ENCODE peak calls at places on chromosomes 2 and 18, in seven cellular contexts. One of them, this sample, is unnamed.

GRCh38 chr2:227804970-227805369 is 8.7 kb upstream of the CCL20 start:
- DNase-seq in dorsolateral prefrontal cortex: no peak
- DNase-seq in left ventricle myocardium inferior: no peak
- DNase-seq in HepG2: no peak
- DNase-seq in kidney: no peak
- DNase-seq in epithelial cell of esophagus: no peak
- DNase-seq in lower lobe of right lung: no peak
- DNase-seq in this sample: no peak

GRCh38 chr2:61645911-61646310 is 107.8 kb upstream of the XPO1 start:
- DNase-seq in HepG2: no peak
- DNase-seq in left ventricle myocardium inferior: no peak
- DNase-seq in lower lobe of right lung: no peak
- DNase-seq in dorsolateral prefrontal cortex: no peak
- DNase-seq in epithelial cell of esophagus: peak
- DNase-seq in kidney: no peak
- DNase-seq in this sample: no peak

GRCh38 chr18:39770399-39770798 is 2184.6 kb upstream of the PIK3C3 start:
- DNase-seq in left ventricle myocardium inferior: no peak
- DNase-seq in HepG2: no peak
- DNase-seq in kidney: no peak
- DNase-seq in dorsolateral prefrontal cortex: no peak
- DNase-seq in lower lobe of right lung: no peak
- DNase-seq in epithelial cell of esophagus: no peak
- DNase-seq in this sample: no peak

GRCh38 chr18:318791-319291 is 51.0 kb upstream of the THOC1 start:
- DNase-seq in HepG2: no peak
- DNase-seq in epithelial cell of esophagus: no peak
- DNase-seq in left ventricle myocardium inferior: no peak
- DNase-seq in lower lobe of right lung: no peak
- DNase-seq in dorsolateral prefrontal cortex: no peak
- DNase-seq in kidney: no peak
- DNase-seq in this sample: no peak

GRCh38 chr2:36753706-36754221 is 57.3 kb downstream of the VIT start:
- DNase-seq in epithelial cell of esophagus: peak
- DNase-seq in HepG2: no peak
- DNase-seq in lower lobe of right lung: no peak
- DNase-seq in dorsolateral prefrontal cortex: no peak
- DNase-seq in kidney: no peak
- DNase-seq in left ventricle myocardium inferior: no peak
- DNase-seq in this sample: no peak

GRCh38 chr2:152240559-152241231 is 65.1 kb upstream of the STAM2 start:
- DNase-seq in kidney: no peak
- DNase-seq in left ventricle myocardium inferior: no peak
- DNase-seq in lower lobe of right lung: no peak
- DNase-seq in dorsolateral prefrontal cortex: no peak
- DNase-seq in HepG2: no peak
- DNase-seq in epithelial cell of esophagus: peak
- DNase-seq in this sample: no peak

GRCh38 chr18:64679121-64679520 is 530.2 kb upstream of the LINC00305 start:
- DNase-seq in epithelial cell of esophagus: no peak
- DNase-seq in lower lobe of right lung: no peak
- DNase-seq in kidney: no peak
- DNase-seq in dorsolateral prefrontal cortex: no peak
- DNase-seq in HepG2: no peak
- DNase-seq in left ventricle myocardium inferior: no peak
- DNase-seq in this sample: no peak

GRCh38 chr2:226906439-226906796 is 70.6 kb downstream of the RHBDD1 start:
- DNase-seq in dorsolateral prefrontal cortex: no peak
- DNase-seq in kidney: no peak
- DNase-seq in HepG2: no peak
- DNase-seq in epithelial cell of esophagus: no peak
- DNase-seq in lower lobe of right lung: no peak
- DNase-seq in left ventricle myocardium inferior: no peak
- DNase-seq in this sample: no peak

GRCh38 chr2:78245394-78246140 is 723.4 kb upstream of the LRRTM4 start:
- DNase-seq in lower lobe of right lung: no peak
- DNase-seq in HepG2: peak
- DNase-seq in left ventricle myocardium inferior: no peak
- DNase-seq in dorsolateral prefrontal cortex: no peak
- DNase-seq in epithelial cell of esophagus: no peak
- DNase-seq in kidney: no peak
- DNase-seq in this sample: no peak

GRCh38 chr2:199716807-199717586 is 134.0 kb downstream of the FTCDNL1 start:
- DNase-seq in HepG2: peak
- DNase-seq in dorsolateral prefrontal cortex: no peak
- DNase-seq in kidney: no peak
- DNase-seq in lower lobe of right lung: no peak
- DNase-seq in epithelial cell of esophagus: peak
- DNase-seq in left ventricle myocardium inferior: no peak
- DNase-seq in this sample: no peak

GRCh38 chr2:43112155-43112554 is 114.3 kb downstream of the ZFP36L2 start:
- DNase-seq in left ventricle myocardium inferior: no peak
- DNase-seq in epithelial cell of esophagus: no peak
- DNase-seq in lower lobe of right lung: no peak
- DNase-seq in kidney: no peak
- DNase-seq in dorsolateral prefrontal cortex: no peak
- DNase-seq in HepG2: no peak
- DNase-seq in this sample: no peak

GRCh38 chr18:75226301-75226955 is 15.8 kb downstream of the TSHZ1 start:
- DNase-seq in lower lobe of right lung: no peak
- DNase-seq in kidney: no peak
- DNase-seq in dorsolateral prefrontal cortex: no peak
- DNase-seq in HepG2: peak
- DNase-seq in left ventricle myocardium inferior: no peak
- DNase-seq in epithelial cell of esophagus: peak
- DNase-seq in this sample: peak

GRCh38 chr2:138455275-138455674 is 46.3 kb upstream of the SPOPL start:
- DNase-seq in HepG2: peak
- DNase-seq in left ventricle myocardium inferior: no peak
- DNase-seq in kidney: no peak
- DNase-seq in dorsolateral prefrontal cortex: no peak
- DNase-seq in epithelial cell of esophagus: no peak
- DNase-seq in lower lobe of right lung: no peak
- DNase-seq in this sample: no peak

GRCh38 chr2:233247744-233248143 is 3.7 kb upstream of the ATG16L1 start:
- DNase-seq in dorsolateral prefrontal cortex: no peak
- DNase-seq in kidney: no peak
- DNase-seq in left ventricle myocardium inferior: no peak
- DNase-seq in epithelial cell of esophagus: peak
- DNase-seq in lower lobe of right lung: no peak
- DNase-seq in HepG2: peak
- DNase-seq in this sample: no peak

GRCh38 chr2:183162362-183162761 is 38.1 kb downstream of the NUP35 start:
- DNase-seq in dorsolateral prefrontal cortex: no peak
- DNase-seq in HepG2: no peak
- DNase-seq in left ventricle myocardium inferior: no peak
- DNase-seq in epithelial cell of esophagus: peak
- DNase-seq in lower lobe of right lung: no peak
- DNase-seq in kidney: no peak
- DNase-seq in this sample: no peak

GRCh38 chr2:234682492-234683228 is 185.8 kb upstream of the ARL4C start:
- DNase-seq in left ventricle myocardium inferior: no peak
- DNase-seq in lower lobe of right lung: no peak
- DNase-seq in HepG2: peak
- DNase-seq in kidney: no peak
- DNase-seq in epithelial cell of esophagus: peak
- DNase-seq in dorsolateral prefrontal cortex: no peak
- DNase-seq in this sample: no peak

GRCh38 chr2:121897335-121897970 is 142.0 kb downstream of the TSN start:
- DNase-seq in kidney: no peak
- DNase-seq in lower lobe of right lung: no peak
- DNase-seq in epithelial cell of esophagus: peak
- DNase-seq in dorsolateral prefrontal cortex: no peak
- DNase-seq in HepG2: peak
- DNase-seq in left ventricle myocardium inferior: no peak
- DNase-seq in this sample: peak

GRCh38 chr18:45760443-45761036 is 36.6 kb downstream of the SLC14A1 start:
- DNase-seq in epithelial cell of esophagus: no peak
- DNase-seq in left ventricle myocardium inferior: no peak
- DNase-seq in kidney: no peak
- DNase-seq in lower lobe of right lung: no peak
- DNase-seq in HepG2: no peak
- DNase-seq in dorsolateral prefrontal cortex: no peak
- DNase-seq in this sample: no peak

GRCh38 chr2:118224888-118225264 is 136.6 kb downstream of the INSIG2 start:
- DNase-seq in kidney: no peak
- DNase-seq in lower lobe of right lung: no peak
- DNase-seq in epithelial cell of esophagus: no peak
- DNase-seq in left ventricle myocardium inferior: no peak
- DNase-seq in HepG2: no peak
- DNase-seq in dorsolateral prefrontal cortex: no peak
- DNase-seq in this sample: no peak

GRCh38 chr2:118222643-118223486 is 134.6 kb downstream of the INSIG2 start:
- DNase-seq in lower lobe of right lung: no peak
- DNase-seq in dorsolateral prefrontal cortex: no peak
- DNase-seq in kidney: no peak
- DNase-seq in epithelial cell of esophagus: no peak
- DNase-seq in left ventricle myocardium inferior: no peak
- DNase-seq in HepG2: no peak
- DNase-seq in this sample: no peak

GRCh38 chr2:118224144-118224887 is 136.0 kb downstream of the INSIG2 start:
- DNase-seq in dorsolateral prefrontal cortex: no peak
- DNase-seq in epithelial cell of esophagus: peak
- DNase-seq in kidney: peak
- DNase-seq in left ventricle myocardium inferior: peak
- DNase-seq in HepG2: no peak
- DNase-seq in lower lobe of right lung: peak
- DNase-seq in this sample: no peak

GRCh38 chr2:118221952-118222594 is 133.8 kb downstream of the INSIG2 start:
- DNase-seq in dorsolateral prefrontal cortex: no peak
- DNase-seq in epithelial cell of esophagus: peak
- DNase-seq in HepG2: peak
- DNase-seq in lower lobe of right lung: no peak
- DNase-seq in left ventricle myocardium inferior: no peak
- DNase-seq in kidney: no peak
- DNase-seq in this sample: peak

DNA sequence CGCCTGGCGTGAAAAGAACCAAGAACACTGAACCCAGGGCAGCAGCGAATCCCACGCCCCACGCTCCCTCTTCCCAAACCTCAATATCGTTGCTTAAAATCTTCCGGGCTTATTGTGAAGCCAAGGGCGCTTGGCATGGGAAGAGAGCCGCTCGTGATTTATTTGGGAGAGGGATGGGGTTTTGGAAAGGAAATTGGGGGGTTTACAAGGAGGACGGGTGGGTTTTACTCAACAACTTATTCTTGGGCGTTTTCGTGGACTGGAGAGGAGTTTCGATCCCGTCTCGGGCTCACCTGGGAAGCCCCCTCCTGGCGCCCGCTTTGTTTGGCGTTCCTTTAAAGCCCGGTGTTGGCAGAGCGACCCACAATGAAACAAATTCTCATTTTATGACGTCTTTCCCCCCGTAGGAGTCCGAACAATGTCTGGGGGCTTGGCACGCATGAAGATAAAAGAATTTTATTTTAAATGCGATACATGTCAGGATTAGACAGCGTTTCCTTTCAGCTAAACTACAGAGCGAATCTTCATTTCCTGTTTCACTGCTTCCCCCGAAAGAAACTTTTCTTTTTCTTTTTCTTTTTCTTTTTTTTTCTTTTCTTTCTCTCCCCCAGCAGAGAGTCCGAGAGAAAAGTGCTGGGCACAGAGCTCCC is 135.3 kb downstream of the INSIG2 start:
- DNase-seq in HepG2: no peak
- DNase-seq in left ventricle myocardium inferior: no peak
- DNase-seq in kidney: no peak
- DNase-seq in lower lobe of right lung: no peak
- DNase-seq in epithelial cell of esophagus: no peak
- DNase-seq in dorsolateral prefrontal cortex: no peak
- DNase-seq in this sample: no peak
- H3K4me3 ChIP-seq in HepG2: no peak
- H3K4me3 ChIP-seq in left ventricle myocardium inferior: peak
- H3K4me3 ChIP-seq in kidney: peak
- H3K4me3 ChIP-seq in lower lobe of right lung: peak
- H3K4me3 ChIP-seq in epithelial cell of esophagus: peak
- H3K4me3 ChIP-seq in dorsolateral prefrontal cortex: no peak
- H3K4me3 ChIP-seq in this sample: no peak

GRCh38 chr18:48875942-48876511 is 74.7 kb downstream of the SMAD7 start:
- DNase-seq in epithelial cell of esophagus: no peak
- DNase-seq in lower lobe of right lung: peak
- DNase-seq in HepG2: peak
- DNase-seq in dorsolateral prefrontal cortex: no peak
- DNase-seq in left ventricle myocardium inferior: no peak
- DNase-seq in kidney: peak
- DNase-seq in this sample: peak
- TF ChIP-seq CTCF in epithelial cell of esophagus: no peak
- TF ChIP-seq CTCF in lower lobe of right lung: no peak
- TF ChIP-seq CTCF in HepG2: peak
- TF ChIP-seq CTCF in dorsolateral prefrontal cortex: no peak
- TF ChIP-seq CTCF in left ventricle myocardium inferior: no peak
- TF ChIP-seq CTCF in kidney: no peak
- TF ChIP-seq CTCF in this sample: peak

DNA sequence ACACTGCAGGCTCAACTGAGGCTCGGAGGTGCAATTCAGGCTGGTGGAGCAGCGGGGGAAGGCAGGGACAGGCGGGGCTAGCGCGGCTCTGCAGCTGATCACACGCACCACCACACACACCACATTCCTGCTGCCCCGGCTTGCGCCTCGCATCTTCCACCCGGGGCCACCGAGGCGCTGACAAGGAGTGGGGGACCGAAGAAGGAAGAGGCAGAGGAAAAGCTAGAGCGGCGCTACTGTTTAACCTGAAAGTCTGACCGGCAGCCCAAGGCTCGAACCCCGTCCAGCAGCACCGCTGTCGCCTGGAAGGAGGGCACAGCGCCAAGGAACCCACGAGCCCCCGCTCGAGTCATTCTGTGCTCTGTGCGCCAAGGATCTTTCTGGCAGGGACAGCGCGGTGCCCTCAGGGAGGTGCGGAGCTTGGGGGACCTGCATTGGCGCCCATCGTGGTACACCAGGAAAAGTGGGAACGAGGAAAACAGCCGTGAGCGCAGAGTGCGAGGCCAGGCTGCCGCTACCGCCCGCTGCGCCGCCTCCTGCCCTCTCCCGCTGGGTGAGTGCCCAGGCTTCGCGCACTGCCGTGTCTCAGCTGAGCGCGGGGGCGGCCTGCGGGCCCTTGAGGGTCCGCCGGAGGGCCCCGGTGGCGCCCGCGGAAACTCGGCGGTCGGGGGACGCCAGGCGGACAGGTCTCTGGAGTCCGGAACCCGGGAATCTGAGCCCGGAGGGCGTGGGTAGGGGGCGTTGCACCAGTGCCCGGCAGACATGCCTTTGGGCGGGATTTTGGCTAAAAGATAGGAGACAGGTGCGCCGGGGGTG is 865 bp upstream of the KCNJ3 start:
- DNase-seq in left ventricle myocardium inferior: no peak
- DNase-seq in epithelial cell of esophagus: no peak
- DNase-seq in dorsolateral prefrontal cortex: peak
- DNase-seq in kidney: peak
- DNase-seq in HepG2: no peak
- DNase-seq in lower lobe of right lung: no peak
- DNase-seq in this sample: peak
- H3K4me3 ChIP-seq in left ventricle myocardium inferior: peak
- H3K4me3 ChIP-seq in epithelial cell of esophagus: no peak
- H3K4me3 ChIP-seq in dorsolateral prefrontal cortex: peak
- H3K4me3 ChIP-seq in kidney: peak
- H3K4me3 ChIP-seq in HepG2: no peak
- H3K4me3 ChIP-seq in lower lobe of right lung: peak
- H3K4me3 ChIP-seq in this sample: peak

DNA sequence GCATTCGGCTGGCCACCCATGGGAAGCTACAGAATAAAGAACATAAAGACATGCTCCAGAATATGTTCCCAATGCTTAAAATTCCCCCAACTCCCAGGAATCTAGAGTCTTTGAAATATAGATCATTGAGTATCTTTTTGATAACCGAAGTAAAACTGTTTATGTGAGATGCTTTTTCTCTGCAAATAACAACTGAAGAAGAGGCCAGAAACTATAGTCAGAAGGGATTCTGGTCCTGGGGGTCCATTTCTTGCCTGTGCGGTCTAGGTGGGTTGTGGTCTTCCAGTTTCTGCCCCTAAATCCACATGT is 30.6 kb upstream of the SLC66A3 start:
- DNase-seq in left ventricle myocardium inferior: no peak
- DNase-seq in dorsolateral prefrontal cortex: no peak
- DNase-seq in HepG2: no peak
- DNase-seq in kidney: no peak
- DNase-seq in lower lobe of right lung: no peak
- DNase-seq in epithelial cell of esophagus: no peak
- DNase-seq in this sample: no peak
- TF ChIP-seq CTCF in left ventricle myocardium inferior: peak
- TF ChIP-seq CTCF in dorsolateral prefrontal cortex: no peak
- TF ChIP-seq CTCF in HepG2: no peak
- TF ChIP-seq CTCF in kidney: no peak
- TF ChIP-seq CTCF in lower lobe of right lung: no peak
- TF ChIP-seq CTCF in epithelial cell of esophagus: no peak
- TF ChIP-seq CTCF in this sample: no peak